ENCODE peak calls at places on chromosomes 12 and 14, in ten cellular contexts. J is endodermal cell; E is activated CD4-positive, alpha-beta T cell treated with anti-CD3 and anti-CD28 coated beads, Interleukin-2, amount 50 U/mL, for 4 hours; Z is neural crest cell; U is right cardiac atrium; T is stimulated activated naive CD8-positive, alpha-beta T cell treated with anti-CD3 and anti-CD28 coated beads, Interleukin-15, Interleukin-2, amounts not matched to agents 100 U/mL and 50 U/mL, for 24 hours; X is activated T-helper 1 cell treated with Interleukin-2 at 50 U/mL for 16 hours; F is AG08395; W is GM12891; R is tibial nerve. K is an unnamed sample.

GRCh38 chr12:128783129-128783574 is 40.6 kb downstream of the SLC15A4 start:
- DNase-seq in W (no peak), J (no peak), E (no peak), R (no peak), Z (no peak), F (peak), X (no peak), U (no peak), T (peak), K (no peak)

GRCh38 chr14:102474934-102475333 is 34.6 kb downstream of the ANKRD9 start:
- DNase-seq in R (no peak), F (peak), T (no peak), W (no peak), X (no peak), Z (no peak), E (no peak), J (no peak), U (peak), K (peak)

GRCh38 chr12:51873251-51873994 is 14.5 kb upstream of the ANKRD33 start:
- DNase-seq in E (no peak), W (no peak), X (no peak), F (no peak), Z (no peak), J (no peak), U (no peak), R (no peak), T (no peak), K (no peak)

GRCh38 chr12:103647267-103647666 is 60.2 kb downstream of the STAB2 start:
- DNase-seq in R (no peak), J (no peak), Z (no peak), F (peak), E (no peak), T (no peak), U (no peak), W (no peak), X (no peak), K (no peak)

GRCh38 chr12:25361511-25361910 is 110.8 kb upstream of the KRAS start:
- DNase-seq in E (no peak), U (no peak), Z (no peak), T (no peak), R (no peak), X (no peak), F (no peak), J (peak), W (no peak), K (no peak)

GRCh38 chr12:108335349-108336119 is 3.6 kb downstream of the CMKLR1 start:
- DNase-seq in W (peak), J (no peak), X (no peak), Z (no peak), F (no peak), U (no peak), E (no peak), T (no peak), R (no peak), K (no peak)

GRCh38 chr12:101127521-101128219 is 82.4 kb downstream of the SLC5A8 start:
- DNase-seq in U (no peak), W (no peak), F (peak), T (no peak), R (no peak), E (no peak), Z (no peak), J (no peak), X (no peak), K (no peak)

GRCh38 chr12:76878045-76878898 is 547 bp downstream of the CSRP2 start:
- DNase-seq in W (peak), J (peak), R (no peak), X (no peak), Z (peak), U (peak), F (peak), E (peak), T (peak), K (no peak)

GRCh38 chr14:54123836-54124235 is 167.2 kb upstream of the BMP4 start:
- DNase-seq in E (no peak), F (no peak), T (no peak), U (no peak), Z (no peak), X (no peak), R (no peak), J (no peak), W (no peak), K (no peak)

GRCh38 chr12:82375201-82375600 is 16.9 kb downstream of the METTL25 start:
- DNase-seq in E (no peak), F (no peak), W (no peak), Z (no peak), X (no peak), J (no peak), T (no peak), R (no peak), U (no peak), K (no peak)

GRCh38 chr14:93701562-93701961 is 86.7 kb downstream of the PRIMA1 start:
- DNase-seq in F (no peak), J (no peak), Z (no peak), U (no peak), W (no peak), R (no peak), T (no peak), X (no peak), E (no peak), K (no peak)

GRCh38 chr14:70257526-70257925 is 68.8 kb upstream of the SLC8A3 start:
- DNase-seq in T (peak), E (no peak), W (no peak), J (peak), R (no peak), X (no peak), U (no peak), F (no peak), Z (no peak), K (no peak)

GRCh38 chr12:107319536-107320030 is 226.2 kb upstream of the CRY1 start:
- DNase-seq in R (no peak), U (no peak), W (peak), X (no peak), T (no peak), J (no peak), E (peak), F (no peak), Z (no peak), K (no peak)

GRCh38 chr14:72332054-72332453 is 399.8 kb downstream of the RGS6 start:
- DNase-seq in R (peak), X (no peak), U (peak), T (no peak), J (no peak), F (no peak), E (no peak), Z (no peak), W (no peak), K (no peak)

GRCh38 chr14:29601559-29602109 is 326.0 kb downstream of the PRKD1 start:
- DNase-seq in E (no peak), T (no peak), X (no peak), U (no peak), J (no peak), W (no peak), R (no peak), F (no peak), Z (no peak), K (no peak)

GRCh38 chr14:96986701-96987474 is 189.7 kb downstream of the VRK1 start:
- DNase-seq in U (no peak), J (no peak), Z (no peak), R (no peak), W (peak), X (no peak), F (no peak), E (no peak), T (no peak), K (no peak)

K was measured in right atrium auricular region.